ENCODE peak calls at places on chromosomes 16 and 17, in seven cellular contexts. One of them, this sample, is unnamed.
A peak's percentile ranks its signal among the peaks of the same experiment; 100 is the strongest.

GRCh38 chr17:32834104-32834503 is 42.8 kb downstream of the MYO1D start:
- DNase-seq in stomach: no peak
- DNase-seq in left ventricle myocardium inferior: no peak
- DNase-seq in CD8-positive, alpha-beta memory T cell: no peak
- DNase-seq in OCI-LY7: no peak
- DNase-seq in pancreas: no peak
- DNase-seq in cardiac muscle cell: no peak
- DNase-seq in this sample: no peak

GRCh38 chr16:64412578-64413280 is 709.1 kb downstream of the CDH11 start:
- DNase-seq in OCI-LY7: no peak
- DNase-seq in cardiac muscle cell: no peak
- DNase-seq in CD8-positive, alpha-beta memory T cell: no peak
- DNase-seq in left ventricle myocardium inferior: no peak
- DNase-seq in pancreas: no peak
- DNase-seq in stomach: no peak
- DNase-seq in this sample: no peak

GRCh38 chr16:28910046-28911031 is 14.7 kb downstream of the RABEP2 start:
- DNase-seq in pancreas: no peak
- DNase-seq in OCI-LY7: peak; percentile 71
- DNase-seq in CD8-positive, alpha-beta memory T cell: no peak
- DNase-seq in stomach: no peak
- DNase-seq in left ventricle myocardium inferior: no peak
- DNase-seq in cardiac muscle cell: no peak
- DNase-seq in this sample: peak; percentile 52

GRCh38 chr17:19876524-19877161 is 8.9 kb upstream of the ULK2 start:
- DNase-seq in cardiac muscle cell: no peak
- DNase-seq in left ventricle myocardium inferior: peak; percentile 64
- DNase-seq in CD8-positive, alpha-beta memory T cell: peak; percentile 80
- DNase-seq in stomach: no peak
- DNase-seq in pancreas: no peak
- DNase-seq in OCI-LY7: no peak
- DNase-seq in this sample: peak; percentile 45

GRCh38 chr16:50276128-50276444 is 9.7 kb downstream of the ADCY7 start:
- DNase-seq in stomach: no peak
- DNase-seq in OCI-LY7: no peak
- DNase-seq in CD8-positive, alpha-beta memory T cell: no peak
- DNase-seq in pancreas: no peak
- DNase-seq in left ventricle myocardium inferior: no peak
- DNase-seq in cardiac muscle cell: no peak
- DNase-seq in this sample: no peak

GRCh38 chr17:73283841-73284282 is 22.2 kb upstream of the CPSF4L start:
- DNase-seq in stomach: no peak
- DNase-seq in pancreas: no peak
- DNase-seq in CD8-positive, alpha-beta memory T cell: no peak
- DNase-seq in left ventricle myocardium inferior: no peak
- DNase-seq in OCI-LY7: no peak
- DNase-seq in cardiac muscle cell: peak; percentile 89
- DNase-seq in this sample: no peak

GRCh38 chr17:82372063-82372590 is 562 bp downstream of the UTS2R start:
- DNase-seq in pancreas: no peak
- DNase-seq in OCI-LY7: no peak
- DNase-seq in cardiac muscle cell: no peak
- DNase-seq in left ventricle myocardium inferior: no peak
- DNase-seq in stomach: no peak
- DNase-seq in CD8-positive, alpha-beta memory T cell: no peak
- DNase-seq in this sample: no peak

GRCh38 chr17:61809816-61810392 is 53.4 kb downstream of the BRIP1 start:
- DNase-seq in stomach: no peak
- DNase-seq in OCI-LY7: no peak
- DNase-seq in pancreas: no peak
- DNase-seq in CD8-positive, alpha-beta memory T cell: no peak
- DNase-seq in left ventricle myocardium inferior: no peak
- DNase-seq in cardiac muscle cell: no peak
- DNase-seq in this sample: no peak

GRCh38 chr17:68512967-68513474 is 791 bp downstream of the PRKAR1A start:
- DNase-seq in pancreas: no peak
- DNase-seq in cardiac muscle cell: peak; percentile 36
- DNase-seq in CD8-positive, alpha-beta memory T cell: peak; percentile 25
- DNase-seq in left ventricle myocardium inferior: no peak
- DNase-seq in OCI-LY7: peak; percentile 33
- DNase-seq in stomach: no peak
- DNase-seq in this sample: no peak

GRCh38 chr17:63984206-63984605 is 11.5 kb upstream of the SCN4A start:
- DNase-seq in CD8-positive, alpha-beta memory T cell: no peak
- DNase-seq in stomach: no peak
- DNase-seq in left ventricle myocardium inferior: no peak
- DNase-seq in OCI-LY7: no peak
- DNase-seq in cardiac muscle cell: no peak
- DNase-seq in pancreas: no peak
- DNase-seq in this sample: no peak

GRCh38 chr17:44623070-44623725 is 33.1 kb upstream of the MEIOC start:
- DNase-seq in CD8-positive, alpha-beta memory T cell: no peak
- DNase-seq in OCI-LY7: no peak
- DNase-seq in cardiac muscle cell: no peak
- DNase-seq in left ventricle myocardium inferior: no peak
- DNase-seq in pancreas: no peak
- DNase-seq in stomach: no peak
- DNase-seq in this sample: no peak

GRCh38 chr17:56274491-56274890 is 121.2 kb downstream of the ANKFN1 start:
- DNase-seq in left ventricle myocardium inferior: no peak
- DNase-seq in pancreas: no peak
- DNase-seq in CD8-positive, alpha-beta memory T cell: no peak
- DNase-seq in cardiac muscle cell: no peak
- DNase-seq in stomach: no peak
- DNase-seq in OCI-LY7: no peak
- DNase-seq in this sample: no peak

GRCh38 chr17:12522743-12523181 is 142.9 kb upstream of the MYOCD start:
- DNase-seq in left ventricle myocardium inferior: no peak
- DNase-seq in OCI-LY7: no peak
- DNase-seq in pancreas: no peak
- DNase-seq in cardiac muscle cell: peak; percentile 58
- DNase-seq in stomach: peak; percentile 49
- DNase-seq in CD8-positive, alpha-beta memory T cell: no peak
- DNase-seq in this sample: no peak

GRCh38 chr16:11836653-11837244 is 14.6 kb downstream of the RSL1D1 start:
- DNase-seq in stomach: no peak
- DNase-seq in cardiac muscle cell: no peak
- DNase-seq in left ventricle myocardium inferior: no peak
- DNase-seq in OCI-LY7: no peak
- DNase-seq in CD8-positive, alpha-beta memory T cell: no peak
- DNase-seq in pancreas: no peak
- DNase-seq in this sample: no peak

GRCh38 chr17:77233635-77234334 is 93.0 kb downstream of the SEC14L1 start:
- DNase-seq in pancreas: no peak
- DNase-seq in CD8-positive, alpha-beta memory T cell: no peak
- DNase-seq in left ventricle myocardium inferior: no peak
- DNase-seq in cardiac muscle cell: no peak
- DNase-seq in stomach: peak; percentile 55
- DNase-seq in OCI-LY7: peak; percentile 62
- DNase-seq in this sample: no peak

GRCh38 chr17:59777033-59777432 is 69.6 kb downstream of the VMP1 start:
- DNase-seq in cardiac muscle cell: no peak
- DNase-seq in stomach: no peak
- DNase-seq in left ventricle myocardium inferior: no peak
- DNase-seq in OCI-LY7: no peak
- DNase-seq in CD8-positive, alpha-beta memory T cell: no peak
- DNase-seq in pancreas: no peak
- DNase-seq in this sample: no peak

GRCh38 chr17:19508327-19508867 is 25.3 kb upstream of the SLC47A1 start:
- DNase-seq in cardiac muscle cell: no peak
- DNase-seq in pancreas: peak; percentile 31
- DNase-seq in CD8-positive, alpha-beta memory T cell: peak; percentile 71
- DNase-seq in stomach: no peak
- DNase-seq in left ventricle myocardium inferior: peak; percentile 31
- DNase-seq in OCI-LY7: peak; percentile 68
- DNase-seq in this sample: peak; percentile 87

GRCh38 chr16:30964540-30965226 is 7.1 kb downstream of the SETD1A start:
- DNase-seq in left ventricle myocardium inferior: no peak
- DNase-seq in pancreas: no peak
- DNase-seq in OCI-LY7: no peak
- DNase-seq in stomach: no peak
- DNase-seq in cardiac muscle cell: no peak
- DNase-seq in CD8-positive, alpha-beta memory T cell: no peak
- DNase-seq in this sample: no peak

GRCh38 chr16:30966033-30966619 is 8.6 kb downstream of the SETD1A start:
- DNase-seq in left ventricle myocardium inferior: no peak
- DNase-seq in OCI-LY7: no peak
- DNase-seq in pancreas: no peak
- DNase-seq in cardiac muscle cell: no peak
- DNase-seq in stomach: no peak
- DNase-seq in CD8-positive, alpha-beta memory T cell: no peak
- DNase-seq in this sample: no peak

GRCh38 chr16:30967795-30968194 is 10.2 kb downstream of the SETD1A start:
- DNase-seq in CD8-positive, alpha-beta memory T cell: no peak
- DNase-seq in OCI-LY7: no peak
- DNase-seq in left ventricle myocardium inferior: no peak
- DNase-seq in pancreas: no peak
- DNase-seq in stomach: no peak
- DNase-seq in cardiac muscle cell: no peak
- DNase-seq in this sample: no peak

GRCh38 chr16:30963925-30964511 is 6.5 kb downstream of the SETD1A start:
- DNase-seq in stomach: no peak
- DNase-seq in CD8-positive, alpha-beta memory T cell: no peak
- DNase-seq in left ventricle myocardium inferior: no peak
- DNase-seq in cardiac muscle cell: no peak
- DNase-seq in pancreas: no peak
- DNase-seq in OCI-LY7: no peak
- DNase-seq in this sample: peak; percentile 67

GRCh38 chr16:30965436-30965835 is 7.9 kb downstream of the SETD1A start:
- DNase-seq in stomach: no peak
- DNase-seq in pancreas: no peak
- DNase-seq in CD8-positive, alpha-beta memory T cell: no peak
- DNase-seq in OCI-LY7: no peak
- DNase-seq in cardiac muscle cell: no peak
- DNase-seq in left ventricle myocardium inferior: no peak
- DNase-seq in this sample: no peak
- H3K9me3 ChIP-seq in stomach: no peaks in the 10 kb centered on the region
- H3K9me3 ChIP-seq in pancreas: no peaks in the 10 kb centered on the region
- H3K9me3 ChIP-seq in CD8-positive, alpha-beta memory T cell: no peaks in the 10 kb centered on the region
- H3K9me3 ChIP-seq in OCI-LY7: no peaks in the 10 kb centered on the region
- H3K9me3 ChIP-seq in cardiac muscle cell: no peaks in the 10 kb centered on the region
- H3K9me3 ChIP-seq in left ventricle myocardium inferior: no peaks in the 10 kb centered on the region
- H3K9me3 ChIP-seq in this sample: no peaks in the 10 kb centered on the region

GRCh38 chr17:43068570-43069367 is 43.7 kb downstream of the RND2 start:
- DNase-seq in CD8-positive, alpha-beta memory T cell: no peak
- DNase-seq in stomach: no peak
- DNase-seq in OCI-LY7: no peak
- DNase-seq in cardiac muscle cell: no peak
- DNase-seq in left ventricle myocardium inferior: no peak
- DNase-seq in pancreas: no peak
- DNase-seq in this sample: no peak

GRCh38 chr17:43069368-43069898 is 44.4 kb downstream of the RND2 start:
- DNase-seq in left ventricle myocardium inferior: no peak
- DNase-seq in CD8-positive, alpha-beta memory T cell: no peak
- DNase-seq in stomach: no peak
- DNase-seq in cardiac muscle cell: no peak
- DNase-seq in OCI-LY7: no peak
- DNase-seq in pancreas: no peak
- DNase-seq in this sample: no peak

GRCh38 chr17:43074869-43075268 is 49.8 kb downstream of the RND2 start:
- DNase-seq in cardiac muscle cell: no peak
- DNase-seq in stomach: no peak
- DNase-seq in left ventricle myocardium inferior: no peak
- DNase-seq in OCI-LY7: no peak
- DNase-seq in pancreas: no peak
- DNase-seq in CD8-positive, alpha-beta memory T cell: no peak
- DNase-seq in this sample: no peak

GRCh38 chr17:43070872-43071271 is 45.8 kb downstream of the RND2 start:
- DNase-seq in left ventricle myocardium inferior: no peak
- DNase-seq in cardiac muscle cell: no peak
- DNase-seq in pancreas: no peak
- DNase-seq in stomach: no peak
- DNase-seq in CD8-positive, alpha-beta memory T cell: no peak
- DNase-seq in OCI-LY7: no peak
- DNase-seq in this sample: no peak

DNA sequence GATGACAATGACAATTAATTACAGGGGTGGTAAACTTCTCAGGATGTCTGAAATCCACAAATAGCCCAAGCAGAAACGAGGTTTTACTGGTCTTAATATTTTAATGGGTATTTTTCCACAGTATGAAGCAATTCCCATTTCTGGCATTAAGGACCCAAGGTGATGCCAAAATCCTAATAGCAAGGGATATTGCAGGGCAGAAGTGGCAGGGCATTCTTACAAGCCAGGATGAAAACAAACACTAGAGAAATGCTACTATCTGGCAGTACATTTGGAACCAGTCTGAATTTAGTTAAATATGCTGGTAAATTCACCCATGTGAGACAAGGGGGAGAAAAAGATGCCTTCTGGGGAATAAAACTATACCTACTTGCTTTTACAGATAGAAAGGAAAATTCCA is 45.2 kb downstream of the RND2 start:
- DNase-seq in cardiac muscle cell: no peak
- DNase-seq in pancreas: no peak
- DNase-seq in CD8-positive, alpha-beta memory T cell: no peak
- DNase-seq in left ventricle myocardium inferior: no peak
- DNase-seq in OCI-LY7: no peak
- DNase-seq in stomach: no peak
- DNase-seq in this sample: no peak
- H3K9me3 ChIP-seq in cardiac muscle cell: no peaks in the 10 kb centered on the region
- H3K9me3 ChIP-seq in pancreas: no peaks in the 10 kb centered on the region
- H3K9me3 ChIP-seq in CD8-positive, alpha-beta memory T cell: no peaks in the 10 kb centered on the region
- H3K9me3 ChIP-seq in left ventricle myocardium inferior: no peaks in the 10 kb centered on the region
- H3K9me3 ChIP-seq in OCI-LY7: no peaks in the 10 kb centered on the region
- H3K9me3 ChIP-seq in stomach: no peaks in the 10 kb centered on the region
- H3K9me3 ChIP-seq in this sample: no peaks in the 10 kb centered on the region

GRCh38 chr16:25317732-25318316 is 60.2 kb upstream of the ZKSCAN2 start:
- DNase-seq in OCI-LY7: no peak
- DNase-seq in stomach: no peak
- DNase-seq in CD8-positive, alpha-beta memory T cell: no peak
- DNase-seq in pancreas: no peak
- DNase-seq in left ventricle myocardium inferior: no peak
- DNase-seq in cardiac muscle cell: no peak
- DNase-seq in this sample: no peak

GRCh38 chr16:25311039-25311438 is 53.4 kb upstream of the ZKSCAN2 start:
- DNase-seq in CD8-positive, alpha-beta memory T cell: no peak
- DNase-seq in stomach: no peak
- DNase-seq in pancreas: no peak
- DNase-seq in cardiac muscle cell: no peak
- DNase-seq in OCI-LY7: no peak
- DNase-seq in left ventricle myocardium inferior: no peak
- DNase-seq in this sample: no peak

DNA sequence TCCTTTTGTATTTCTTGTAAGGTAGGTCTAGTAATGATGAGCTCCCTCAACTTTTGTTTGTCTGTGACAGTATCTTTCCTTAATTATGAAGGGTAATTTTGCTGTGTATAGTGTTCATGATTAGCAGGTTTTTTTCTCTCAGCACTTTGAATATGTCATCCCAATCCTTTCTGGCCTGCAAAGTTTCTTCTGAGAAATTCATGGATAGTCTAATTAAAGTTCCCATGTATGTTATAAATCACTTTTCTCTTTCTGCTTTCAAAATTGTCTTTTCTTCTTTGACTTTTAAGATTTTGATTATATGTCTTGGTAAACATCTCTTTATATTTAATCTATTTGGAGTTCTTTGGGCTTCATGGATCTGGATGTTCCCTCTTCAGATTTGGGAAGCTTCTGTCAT is 54.3 kb upstream of the ZKSCAN2 start:
- DNase-seq in pancreas: no peak
- DNase-seq in stomach: no peak
- DNase-seq in OCI-LY7: no peak
- DNase-seq in left ventricle myocardium inferior: no peak
- DNase-seq in CD8-positive, alpha-beta memory T cell: no peak
- DNase-seq in cardiac muscle cell: no peak
- DNase-seq in this sample: no peak
- H3K9me3 ChIP-seq in pancreas: no peaks in the 10 kb centered on the region
- H3K9me3 ChIP-seq in stomach: peaks cover 3% of the 10 kb centered on the region
- H3K9me3 ChIP-seq in OCI-LY7: peaks cover 11% of the 10 kb centered on the region
- H3K9me3 ChIP-seq in left ventricle myocardium inferior: peaks cover 53% of the 10 kb centered on the region
- H3K9me3 ChIP-seq in CD8-positive, alpha-beta memory T cell: peaks cover 19% of the 10 kb centered on the region
- H3K9me3 ChIP-seq in cardiac muscle cell: no peaks in the 10 kb centered on the region
- H3K9me3 ChIP-seq in this sample: peaks cover 30% of the 10 kb centered on the region

GRCh38 chr17:17425005-17425404 is 51.8 kb upstream of the MED9 start:
- DNase-seq in stomach: peak; percentile 11
- DNase-seq in pancreas: no peak
- DNase-seq in OCI-LY7: no peak
- DNase-seq in CD8-positive, alpha-beta memory T cell: no peak
- DNase-seq in cardiac muscle cell: no peak
- DNase-seq in left ventricle myocardium inferior: no peak
- DNase-seq in this sample: peak; percentile 46
- H3K9me3 ChIP-seq in stomach: no peaks in the 10 kb centered on the region
- H3K9me3 ChIP-seq in pancreas: no peaks in the 10 kb centered on the region
- H3K9me3 ChIP-seq in OCI-LY7: peaks cover 24% of the 10 kb centered on the region
- H3K9me3 ChIP-seq in CD8-positive, alpha-beta memory T cell: no peaks in the 10 kb centered on the region
- H3K9me3 ChIP-seq in cardiac muscle cell: no peaks in the 10 kb centered on the region
- H3K9me3 ChIP-seq in left ventricle myocardium inferior: peaks cover 6% of the 10 kb centered on the region
- H3K9me3 ChIP-seq in this sample: no peaks in the 10 kb centered on the region

This sample was measured in upper lobe of left lung.